ENCODE peak calls at places on chromosomes 3 and 15, in ten cellular contexts. One of them, this sample, is unnamed.

GRCh38 chr3:146142757-146143156 is 18.2 kb downstream of the PLOD2 start:
- DNase-seq in CD4-positive, alpha-beta memory T cell: no peak
- DNase-seq in neural progenitor cell: peak; percentile 33
- DNase-seq in heart right ventricle: no peak
- DNase-seq in brain microvascular endothelial cell: peak; percentile 64
- DNase-seq in MM.1S: peak; percentile 43
- DNase-seq in heart left ventricle: no peak
- DNase-seq in pancreas: no peak
- DNase-seq in mesendoderm: peak; percentile 36
- DNase-seq in spleen: no peak
- DNase-seq in this sample: no peak

GRCh38 chr3:24101676-24102168 is 156.6 kb downstream of the NR1D2 start:
- DNase-seq in mesendoderm: no peak
- DNase-seq in spleen: no peak
- DNase-seq in heart right ventricle: no peak
- DNase-seq in MM.1S: no peak
- DNase-seq in pancreas: no peak
- DNase-seq in brain microvascular endothelial cell: no peak
- DNase-seq in neural progenitor cell: no peak
- DNase-seq in CD4-positive, alpha-beta memory T cell: no peak
- DNase-seq in heart left ventricle: no peak
- DNase-seq in this sample: no peak

GRCh38 chr3:25803833-25804232 is 13.9 kb downstream of the OXSM start:
- DNase-seq in mesendoderm: no peak
- DNase-seq in CD4-positive, alpha-beta memory T cell: no peak
- DNase-seq in heart right ventricle: no peak
- DNase-seq in pancreas: no peak
- DNase-seq in MM.1S: no peak
- DNase-seq in spleen: no peak
- DNase-seq in heart left ventricle: no peak
- DNase-seq in brain microvascular endothelial cell: no peak
- DNase-seq in neural progenitor cell: no peak
- DNase-seq in this sample: no peak

GRCh38 chr15:33132722-33133345 is 61.7 kb downstream of the FMN1 start:
- DNase-seq in neural progenitor cell: peak; percentile 64
- DNase-seq in spleen: no peak
- DNase-seq in heart right ventricle: no peak
- DNase-seq in CD4-positive, alpha-beta memory T cell: peak; percentile 35
- DNase-seq in pancreas: no peak
- DNase-seq in brain microvascular endothelial cell: peak; percentile 70
- DNase-seq in mesendoderm: peak; percentile 82
- DNase-seq in heart left ventricle: no peak
- DNase-seq in MM.1S: peak; percentile 35
- DNase-seq in this sample: no peak

GRCh38 chr3:175898194-175898593 is 1039.1 kb downstream of the NAALADL2 start:
- DNase-seq in heart left ventricle: no peak
- DNase-seq in mesendoderm: no peak
- DNase-seq in neural progenitor cell: no peak
- DNase-seq in pancreas: no peak
- DNase-seq in spleen: no peak
- DNase-seq in brain microvascular endothelial cell: no peak
- DNase-seq in heart right ventricle: no peak
- DNase-seq in MM.1S: no peak
- DNase-seq in CD4-positive, alpha-beta memory T cell: no peak
- DNase-seq in this sample: no peak

GRCh38 chr15:47273817-47274216 is 443.5 kb upstream of the SEMA6D start:
- DNase-seq in neural progenitor cell: peak; percentile 24
- DNase-seq in heart right ventricle: no peak
- DNase-seq in pancreas: no peak
- DNase-seq in MM.1S: no peak
- DNase-seq in heart left ventricle: no peak
- DNase-seq in mesendoderm: no peak
- DNase-seq in CD4-positive, alpha-beta memory T cell: no peak
- DNase-seq in brain microvascular endothelial cell: no peak
- DNase-seq in spleen: no peak
- DNase-seq in this sample: no peak

GRCh38 chr3:10012106-10012505 is 14.1 kb upstream of the FANCD2 start:
- DNase-seq in mesendoderm: no peak
- DNase-seq in CD4-positive, alpha-beta memory T cell: no peak
- DNase-seq in neural progenitor cell: no peak
- DNase-seq in pancreas: no peak
- DNase-seq in heart right ventricle: no peak
- DNase-seq in brain microvascular endothelial cell: no peak
- DNase-seq in heart left ventricle: no peak
- DNase-seq in spleen: no peak
- DNase-seq in MM.1S: no peak
- DNase-seq in this sample: no peak

GRCh38 chr3:28590851-28591250 is 242.2 kb upstream of the AZI2 start:
- DNase-seq in brain microvascular endothelial cell: no peak
- DNase-seq in heart right ventricle: no peak
- DNase-seq in MM.1S: no peak
- DNase-seq in CD4-positive, alpha-beta memory T cell: no peak
- DNase-seq in mesendoderm: no peak
- DNase-seq in pancreas: no peak
- DNase-seq in spleen: no peak
- DNase-seq in neural progenitor cell: no peak
- DNase-seq in heart left ventricle: no peak
- DNase-seq in this sample: no peak

GRCh38 chr3:72338082-72338941 is 509.9 kb downstream of the SHQ1 start:
- DNase-seq in pancreas: no peak
- DNase-seq in mesendoderm: no peak
- DNase-seq in spleen: peak; percentile 60
- DNase-seq in neural progenitor cell: no peak
- DNase-seq in heart right ventricle: no peak
- DNase-seq in MM.1S: no peak
- DNase-seq in heart left ventricle: no peak
- DNase-seq in brain microvascular endothelial cell: peak; percentile 74
- DNase-seq in CD4-positive, alpha-beta memory T cell: no peak
- DNase-seq in this sample: no peak

GRCh38 chr3:120625199-120625598 is 29.1 kb downstream of the NDUFB4 start:
- DNase-seq in heart right ventricle: no peak
- DNase-seq in MM.1S: no peak
- DNase-seq in mesendoderm: no peak
- DNase-seq in pancreas: no peak
- DNase-seq in spleen: no peak
- DNase-seq in neural progenitor cell: no peak
- DNase-seq in CD4-positive, alpha-beta memory T cell: no peak
- DNase-seq in brain microvascular endothelial cell: no peak
- DNase-seq in heart left ventricle: no peak
- DNase-seq in this sample: no peak

GRCh38 chr3:98817546-98817945 is 54.4 kb downstream of the ST3GAL6 start:
- DNase-seq in MM.1S: peak; percentile 54
- DNase-seq in CD4-positive, alpha-beta memory T cell: peak; percentile 41
- DNase-seq in heart left ventricle: no peak
- DNase-seq in spleen: no peak
- DNase-seq in brain microvascular endothelial cell: no peak
- DNase-seq in pancreas: no peak
- DNase-seq in neural progenitor cell: peak; percentile 46
- DNase-seq in heart right ventricle: no peak
- DNase-seq in mesendoderm: peak; percentile 61
- DNase-seq in this sample: no peak

GRCh38 chr3:64166584-64167155 is 58.6 kb downstream of the PRICKLE2 start:
- DNase-seq in spleen: no peak
- DNase-seq in brain microvascular endothelial cell: no peak
- DNase-seq in CD4-positive, alpha-beta memory T cell: no peak
- DNase-seq in pancreas: no peak
- DNase-seq in neural progenitor cell: peak; percentile 71
- DNase-seq in mesendoderm: peak; percentile 89
- DNase-seq in heart left ventricle: no peak
- DNase-seq in heart right ventricle: no peak
- DNase-seq in MM.1S: no peak
- DNase-seq in this sample: no peak

GRCh38 chr3:141663993-141664392 is 74.1 kb upstream of the RNF7 start:
- DNase-seq in CD4-positive, alpha-beta memory T cell: no peak
- DNase-seq in brain microvascular endothelial cell: peak; percentile 6
- DNase-seq in spleen: no peak
- DNase-seq in MM.1S: no peak
- DNase-seq in pancreas: no peak
- DNase-seq in heart left ventricle: no peak
- DNase-seq in heart right ventricle: no peak
- DNase-seq in mesendoderm: peak; percentile 42
- DNase-seq in neural progenitor cell: peak; percentile 16
- DNase-seq in this sample: no peak
- H3K27ac ChIP-seq in CD4-positive, alpha-beta memory T cell: no peak overlapping the region
- H3K27ac ChIP-seq in brain microvascular endothelial cell: no peak overlapping the region
- H3K27ac ChIP-seq in spleen: peak overlapping the region; percentile 52
- H3K27ac ChIP-seq in MM.1S: no peak overlapping the region
- H3K27ac ChIP-seq in pancreas: no peak overlapping the region
- H3K27ac ChIP-seq in heart left ventricle: no peak overlapping the region
- H3K27ac ChIP-seq in heart right ventricle: no peak overlapping the region
- H3K27ac ChIP-seq in mesendoderm: no peak overlapping the region
- H3K27ac ChIP-seq in neural progenitor cell: no peak overlapping the region
- H3K27ac ChIP-seq in this sample: no peak overlapping the region

GRCh38 chr3:182568206-182568605 is 225.1 kb upstream of the ATP11B start:
- DNase-seq in brain microvascular endothelial cell: no peak
- DNase-seq in mesendoderm: no peak
- DNase-seq in MM.1S: no peak
- DNase-seq in neural progenitor cell: no peak
- DNase-seq in pancreas: no peak
- DNase-seq in CD4-positive, alpha-beta memory T cell: no peak
- DNase-seq in spleen: no peak
- DNase-seq in heart right ventricle: no peak
- DNase-seq in heart left ventricle: no peak
- DNase-seq in this sample: no peak
- H3K4me3 ChIP-seq in brain microvascular endothelial cell: no peak overlapping the region
- H3K4me3 ChIP-seq in mesendoderm: no peak overlapping the region
- H3K4me3 ChIP-seq in MM.1S: no peak overlapping the region
- H3K4me3 ChIP-seq in neural progenitor cell: no peak overlapping the region
- H3K4me3 ChIP-seq in pancreas: no peak overlapping the region
- H3K4me3 ChIP-seq in CD4-positive, alpha-beta memory T cell: no peak overlapping the region
- H3K4me3 ChIP-seq in spleen: no peak overlapping the region
- H3K4me3 ChIP-seq in heart right ventricle: no peak overlapping the region
- H3K4me3 ChIP-seq in heart left ventricle: no peak overlapping the region
- H3K4me3 ChIP-seq in this sample: no peak overlapping the region

GRCh38 chr3:66499881-66500574 is 794 bp downstream of the LRIG1 start:
- DNase-seq in MM.1S: no peak
- DNase-seq in heart left ventricle: peak; percentile 40
- DNase-seq in neural progenitor cell: peak; percentile 47
- DNase-seq in pancreas: no peak
- DNase-seq in heart right ventricle: peak; percentile 45
- DNase-seq in brain microvascular endothelial cell: no peak
- DNase-seq in mesendoderm: no peak
- DNase-seq in spleen: peak; percentile 90
- DNase-seq in CD4-positive, alpha-beta memory T cell: peak; percentile 37
- DNase-seq in this sample: peak; percentile 46

GRCh38 chr3:66500575-66501482 is at the start of gene LRIG1:
- DNase-seq in heart left ventricle: peak; percentile 100
- DNase-seq in neural progenitor cell: peak; percentile 100
- DNase-seq in MM.1S: peak; percentile 99
- DNase-seq in CD4-positive, alpha-beta memory T cell: peak; percentile 97
- DNase-seq in spleen: peak; percentile 100
- DNase-seq in brain microvascular endothelial cell: peak; percentile 99
- DNase-seq in pancreas: peak; percentile 100
- DNase-seq in mesendoderm: peak; percentile 99
- DNase-seq in heart right ventricle: peak; percentile 99
- DNase-seq in this sample: peak; percentile 100

GRCh38 chr3:66502267-66502874 is 1.5 kb upstream of the LRIG1 start:
- DNase-seq in heart left ventricle: no peak
- DNase-seq in neural progenitor cell: no peak
- DNase-seq in mesendoderm: no peak
- DNase-seq in MM.1S: no peak
- DNase-seq in spleen: no peak
- DNase-seq in CD4-positive, alpha-beta memory T cell: no peak
- DNase-seq in pancreas: no peak
- DNase-seq in brain microvascular endothelial cell: no peak
- DNase-seq in heart right ventricle: no peak
- DNase-seq in this sample: no peak

GRCh38 chr3:66502981-66503380 is 2.2 kb upstream of the LRIG1 start:
- DNase-seq in brain microvascular endothelial cell: no peak
- DNase-seq in mesendoderm: no peak
- DNase-seq in pancreas: no peak
- DNase-seq in MM.1S: no peak
- DNase-seq in CD4-positive, alpha-beta memory T cell: peak; percentile 24
- DNase-seq in neural progenitor cell: no peak
- DNase-seq in heart right ventricle: no peak
- DNase-seq in heart left ventricle: no peak
- DNase-seq in spleen: no peak
- DNase-seq in this sample: no peak

DNA sequence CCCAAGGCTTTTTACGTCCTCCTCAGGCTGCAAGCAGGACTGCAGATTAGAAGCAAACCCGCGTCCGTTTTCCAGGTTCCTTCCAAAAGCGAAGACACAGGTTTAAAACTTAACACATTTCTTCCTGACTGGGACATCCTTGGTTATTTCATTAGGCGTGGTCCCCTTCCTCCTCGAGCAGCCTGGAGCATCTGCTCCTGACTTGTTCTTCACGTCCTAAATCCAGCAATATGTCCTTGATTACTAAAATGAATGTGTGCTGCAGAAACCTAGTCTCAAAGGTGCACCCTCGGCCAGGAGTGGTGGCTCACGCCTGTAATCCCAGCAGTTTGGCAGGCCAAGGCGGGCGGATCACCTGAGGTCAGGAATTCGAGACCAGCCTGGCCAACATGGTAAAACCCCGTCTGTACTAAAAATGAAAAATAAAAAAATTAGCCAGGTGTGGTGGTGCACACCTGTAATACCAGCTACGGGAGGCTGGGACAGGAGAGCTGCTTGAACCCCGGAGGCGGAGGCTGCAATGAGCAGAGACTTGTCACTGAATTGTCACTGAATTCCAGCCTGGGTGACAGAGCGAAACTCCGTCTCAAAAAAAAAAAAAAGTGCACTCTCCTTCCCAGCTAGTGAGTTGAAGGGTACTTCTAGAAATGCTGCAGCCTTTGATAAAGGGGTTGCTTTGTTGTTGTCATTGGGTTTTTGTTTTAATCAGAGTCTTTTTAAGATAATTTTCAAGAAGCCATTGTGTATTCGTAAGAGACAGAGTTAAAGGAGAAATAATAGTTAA is 853 bp upstream of the LRIG1 start:
- DNase-seq in spleen: no peak
- DNase-seq in heart left ventricle: no peak
- DNase-seq in brain microvascular endothelial cell: no peak
- DNase-seq in mesendoderm: no peak
- DNase-seq in pancreas: no peak
- DNase-seq in neural progenitor cell: no peak
- DNase-seq in heart right ventricle: no peak
- DNase-seq in MM.1S: no peak
- DNase-seq in CD4-positive, alpha-beta memory T cell: no peak
- DNase-seq in this sample: no peak
- H3K27ac ChIP-seq in spleen: no peak overlapping the region
- H3K27ac ChIP-seq in heart left ventricle: peak overlapping the region; percentile 94
- H3K27ac ChIP-seq in brain microvascular endothelial cell: no peak overlapping the region
- H3K27ac ChIP-seq in mesendoderm: no peak overlapping the region
- H3K27ac ChIP-seq in pancreas: peak overlapping the region; percentile 80
- H3K27ac ChIP-seq in neural progenitor cell: peak overlapping the region; percentile 42
- H3K27ac ChIP-seq in heart right ventricle: peak overlapping the region; percentile 66
- H3K27ac ChIP-seq in MM.1S: no peak overlapping the region
- H3K27ac ChIP-seq in CD4-positive, alpha-beta memory T cell: no peak overlapping the region
- H3K27ac ChIP-seq in this sample: peak overlapping the region; percentile 72

DNA sequence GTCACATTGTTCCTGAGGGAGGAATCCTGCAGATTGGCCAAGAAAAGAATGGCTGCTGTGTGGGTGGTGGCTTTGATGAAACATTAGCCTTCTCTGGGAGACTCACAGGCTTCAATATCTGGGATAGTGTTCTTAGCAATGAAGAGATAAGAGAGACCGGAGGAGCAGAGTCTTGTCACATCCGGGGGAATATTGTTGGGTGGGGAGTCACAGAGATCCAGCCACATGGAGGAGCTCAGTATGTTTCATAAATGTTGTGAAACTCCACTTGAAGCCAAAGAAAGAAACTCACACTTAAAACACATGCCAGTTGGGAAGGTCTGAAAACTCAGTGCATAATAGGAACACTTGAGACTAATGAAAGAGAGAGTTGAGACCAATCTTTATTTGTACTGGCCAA is 6.1 kb downstream of the PTX3 start:
- DNase-seq in pancreas: no peak
- DNase-seq in mesendoderm: no peak
- DNase-seq in brain microvascular endothelial cell: peak; percentile 58
- DNase-seq in neural progenitor cell: no peak
- DNase-seq in spleen: no peak
- DNase-seq in heart right ventricle: no peak
- DNase-seq in CD4-positive, alpha-beta memory T cell: no peak
- DNase-seq in heart left ventricle: no peak
- DNase-seq in MM.1S: no peak
- DNase-seq in this sample: no peak
- H3K4me3 ChIP-seq in pancreas: no peak overlapping the region
- H3K4me3 ChIP-seq in mesendoderm: no peak overlapping the region
- H3K4me3 ChIP-seq in brain microvascular endothelial cell: no peak overlapping the region
- H3K4me3 ChIP-seq in neural progenitor cell: no peak overlapping the region
- H3K4me3 ChIP-seq in spleen: no peak overlapping the region
- H3K4me3 ChIP-seq in heart right ventricle: no peak overlapping the region
- H3K4me3 ChIP-seq in CD4-positive, alpha-beta memory T cell: no peak overlapping the region
- H3K4me3 ChIP-seq in heart left ventricle: no peak overlapping the region
- H3K4me3 ChIP-seq in MM.1S: no peak overlapping the region
- H3K4me3 ChIP-seq in this sample: no peak overlapping the region

This sample was measured in left ventricle myocardium inferior.